ENCODE peak calls at places on chromosome 6, in ten cellular contexts. Y is T-helper 2 cell; F is substantia nigra; Z is progenitor cell of endocrine pancreas; J is NCI-H460; R is GM23338; U is pancreas; P is activated CD4-positive, alpha-beta memory T cell treated with anti-CD3 and anti-CD28 coated beads, Interleukin-2, amount 10 ng/mL, durations not matched to agents 7 days and 5 days; W is psoas muscle; M is T follicular helper cell. V is an unnamed sample.

GRCh38 chr6:21588812-21589811 is 4.4 kb upstream of the SOX4 start:
- DNase-seq in M (peak), W (peak), R (peak), U (peak), F (peak), Z (peak), P (peak), Y (peak), J (peak), V (peak)

GRCh38 chr6:31643818-31644454 is 8.5 kb downstream of the BAG6 start:
- DNase-seq in R (no peak), U (no peak), J (no peak), Z (no peak), Y (no peak), P (no peak), F (no peak), W (no peak), M (no peak), V (no peak)

GRCh38 chr6:66735106-66735890 is 1028.3 kb upstream of the EYS start:
- DNase-seq in F (no peak), U (no peak), M (no peak), Z (no peak), J (peak), W (no peak), Y (no peak), R (no peak), P (no peak), V (no peak)

GRCh38 chr6:166306378-166307081 is 1.7 kb downstream of the PRR18 start:
- DNase-seq in Z (no peak), J (no peak), W (no peak), M (no peak), R (no peak), Y (no peak), F (peak), P (no peak), U (no peak), V (no peak)

GRCh38 chr6:126724821-126725220 is 384.9 kb downstream of the CENPW start:
- DNase-seq in M (no peak), Z (no peak), P (no peak), U (no peak), J (no peak), W (no peak), R (no peak), Y (no peak), F (no peak), V (no peak)

GRCh38 chr6:393391-394221 is 2.1 kb downstream of the IRF4 start:
- DNase-seq in R (peak), P (no peak), U (no peak), F (no peak), J (no peak), W (no peak), Z (no peak), M (no peak), Y (no peak), V (peak)

GRCh38 chr6:14816106-14816864 is 429.6 kb upstream of the JARID2 start:
- DNase-seq in P (no peak), M (no peak), U (no peak), Z (no peak), Y (no peak), J (no peak), W (no peak), F (no peak), R (no peak), V (no peak)

GRCh38 chr6:69232506-69233194 is 564.2 kb downstream of the LMBRD1 start:
- DNase-seq in Y (peak), R (peak), F (peak), W (peak), M (peak), J (peak), P (peak), Z (peak), U (peak), V (peak)

GRCh38 chr6:111658445-111659154 is 52.9 kb upstream of the TRAF3IP2 start:
- DNase-seq in R (no peak), Z (no peak), J (no peak), P (no peak), W (no peak), F (peak), Y (no peak), U (no peak), M (no peak), V (no peak)

GRCh38 chr6:166515072-166515810 is 71.2 kb downstream of the RAMACL start:
- DNase-seq in R (no peak), W (peak), Z (no peak), M (no peak), P (no peak), F (peak), J (peak), Y (peak), U (no peak), V (no peak)

GRCh38 chr6:50936277-50936681 is 117.6 kb downstream of the TFAP2B start:
- DNase-seq in J (no peak), R (no peak), M (no peak), P (no peak), Z (no peak), F (no peak), W (no peak), Y (no peak), U (no peak), V (no peak)